ENCODE peak calls at places on chromosomes 5 and 9, in five cellular contexts. W is fibroblast of mammary gland, H is tibial artery, J is psoas muscle, Q is RPMI7951. M is an unnamed sample.

GRCh38 chr9:69412741-69413150 is 87.7 kb downstream of the ENTREP1 start:
- DNase-seq in W (peak), J (peak), Q (no peak), H (peak), M (no peak)

GRCh38 chr9:29830815-29831214 is 2257.5 kb upstream of the C9orf72 start:
- DNase-seq in W (peak), Q (no peak), J (no peak), H (no peak), M (no peak)

GRCh38 chr9:6855860-6856259 is 98.1 kb downstream of the KDM4C start:
- DNase-seq in H (no peak), Q (peak), W (no peak), J (no peak), M (no peak)

GRCh38 chr5:57445715-57446037 is 36.9 kb downstream of the ACTBL2 start:
- DNase-seq in W (peak), Q (no peak), J (no peak), H (no peak), M (no peak)

GRCh38 chr9:36833954-36834353 is 200.1 kb downstream of the PAX5 start:
- DNase-seq in H (peak), J (no peak), W (no peak), Q (no peak), M (no peak)

GRCh38 chr5:154380263-154380662 is 65.5 kb upstream of the SAP30L start:
- DNase-seq in H (no peak), Q (no peak), J (no peak), W (no peak), M (no peak)

GRCh38 chr5:37735649-37736347 is 104.0 kb downstream of the GDNF start:
- DNase-seq in J (peak), H (no peak), W (peak), Q (peak), M (no peak)

GRCh38 chr9:126397056-126397455 is 70.4 kb downstream of the MVB12B start:
- DNase-seq in J (no peak), Q (no peak), H (no peak), W (no peak), M (no peak)

GRCh38 chr5:10594591-10595210 is 30.8 kb downstream of the ANKRD33B start:
- DNase-seq in J (no peak), Q (no peak), H (peak), W (peak), M (no peak)

GRCh38 chr9:131608469-131609115 is 63.3 kb downstream of the PRRT1B start:
- DNase-seq in Q (peak), W (peak), J (peak), H (peak), M (peak)

GRCh38 chr5:32710859-32711692 is at the start of gene NPR3:
- DNase-seq in W (peak), H (peak), J (no peak), Q (no peak), M (no peak)

GRCh38 chr5:71699233-71699632 is 19.8 kb upstream of the CARTPT start:
- DNase-seq in Q (no peak), J (no peak), H (no peak), W (no peak), M (no peak)

GRCh38 chr9:85200726-85201402 is 531.3 kb downstream of the NTRK2 start:
- DNase-seq in J (no peak), W (peak), Q (peak), H (peak), M (no peak)

GRCh38 chr5:5967945-5968344 is 410.4 kb downstream of the MED10 start:
- DNase-seq in H (no peak), J (no peak), Q (no peak), W (no peak), M (no peak)

GRCh38 chr9:4678679-4679267 is 596 bp upstream of the CDC37L1 start:
- DNase-seq in Q (peak), H (no peak), J (no peak), W (peak), M (no peak)

GRCh38 chr9:124770359-124771020 is 621 bp downstream of the NR6A1 start:
- DNase-seq in J (peak), Q (no peak), H (no peak), W (no peak), M (no peak)

GRCh38 chr5:145161384-145161783 is 673.8 kb downstream of the PRELID2 start:
- DNase-seq in J (no peak), H (no peak), Q (no peak), W (no peak), M (no peak)

GRCh38 chr9:107284636-107285035 is 1.6 kb downstream of the RAD23B start:
- DNase-seq in H (no peak), W (no peak), J (no peak), Q (no peak), M (no peak)

GRCh38 chr5:162068931-162069330 is 1.4 kb downstream of the GABRG2 start:
- DNase-seq in H (no peak), W (no peak), Q (no peak), J (no peak), M (no peak)

GRCh38 chr9:38697901-38698300 is 22.0 kb downstream of the FAM240B start:
- DNase-seq in W (no peak), J (no peak), Q (no peak), H (no peak), M (no peak)

GRCh38 chr5:59673438-59674058 is 220.0 kb downstream of the PDE4D start:
- DNase-seq in J (no peak), H (no peak), W (peak), Q (peak), M (no peak)

GRCh38 chr5:7869474-7870136 is 657 bp downstream of the MTRR start:
- DNase-seq in W (no peak), Q (peak), H (no peak), J (no peak), M (no peak)

GRCh38 chr9:127290666-127291065 is 26.1 kb downstream of the GARNL3 start:
- DNase-seq in J (no peak), W (no peak), Q (peak), H (no peak), M (no peak)

GRCh38 chr5:77560677-77561263 is 68.7 kb upstream of the WDR41 start:
- DNase-seq in H (no peak), Q (peak), J (no peak), W (peak), M (no peak)